ENCODE peak calls at places on chromosomes 6 and 20, in nine cellular contexts. W is brain microvascular endothelial cell; F is KBM-7; I is activated CD4-positive, alpha-beta T cell treated with anti-CD3 and anti-CD28 coated beads, Interleukin-2, amount 50 U/mL, for 24 hours; S is psoas muscle; X is H4; K is GM12865; P is T-helper 17 cell; T is left ventricle myocardium inferior. R is an unnamed sample.

GRCh38 chr6:32085759-32086458 is 23.2 kb downstream of the TNXB start:
- DNase-seq in W (no peak), F (no peak), I (no peak), S (peak), X (no peak), K (no peak), P (no peak), T (no peak), R (no peak)

GRCh38 chr6:135938588-135939215 is 87.2 kb downstream of the PDE7B start:
- DNase-seq in W (peak), F (peak), I (no peak), S (peak), X (peak), K (peak), P (no peak), T (peak), R (no peak)

GRCh38 chr6:170455335-170455979 is 97.7 kb downstream of the PSMB1 start:
- DNase-seq in W (no peak), F (no peak), I (no peak), S (no peak), X (no peak), K (no peak), P (no peak), T (no peak), R (no peak)

GRCh38 chr6:129981598-129981997 is 36.8 kb upstream of the L3MBTL3 start:
- DNase-seq in W (no peak), F (peak), I (no peak), S (no peak), X (no peak), K (peak), P (no peak), T (no peak), R (no peak)

GRCh38 chr6:118784641-118785164 is 109.2 kb upstream of the ASF1A start:
- DNase-seq in W (no peak), F (peak), I (no peak), S (no peak), X (no peak), K (no peak), P (no peak), T (peak), R (no peak)

GRCh38 chr6:16723833-16724232 is 37.4 kb downstream of the ATXN1 start:
- DNase-seq in W (peak), F (no peak), I (no peak), S (no peak), X (peak), K (no peak), P (no peak), T (no peak), R (no peak)

GRCh38 chr6:97049254-97050004 is 124.9 kb downstream of the KLHL32 start:
- DNase-seq in W (no peak), F (peak), I (no peak), S (no peak), X (no peak), K (peak), P (no peak), T (no peak), R (no peak)

GRCh38 chr6:73942581-73942980 is 246.6 kb downstream of the CD109 start:
- DNase-seq in W (peak), F (no peak), I (no peak), S (no peak), X (peak), K (peak), P (no peak), T (no peak), R (peak)

GRCh38 chr6:108661430-108661829 is 100.7 kb downstream of the FOXO3 start:
- DNase-seq in W (peak), F (no peak), I (no peak), S (no peak), X (peak), K (no peak), P (no peak), T (no peak), R (no peak)

GRCh38 chr6:143596857-143597256 is 80.9 kb upstream of the PHACTR2 start:
- DNase-seq in W (peak), F (no peak), I (no peak), S (peak), X (no peak), K (no peak), P (no peak), T (peak), R (no peak)

GRCh38 chr6:148179786-148180185 is 162.9 kb upstream of the SASH1 start:
- DNase-seq in W (peak), F (peak), I (no peak), S (no peak), X (no peak), K (no peak), P (no peak), T (no peak), R (no peak)

GRCh38 chr20:46979603-46980241 is 85.1 kb downstream of the EYA2 start:
- DNase-seq in W (no peak), F (no peak), I (no peak), S (no peak), X (no peak), K (peak), P (no peak), T (no peak), R (no peak)

GRCh38 chr20:56171087-56172012 is 77.2 kb upstream of the MC3R start:
- DNase-seq in W (no peak), F (no peak), I (no peak), S (no peak), X (peak), K (no peak), P (no peak), T (no peak), R (no peak)

GRCh38 chr6:21164768-21165326 is 428.7 kb upstream of the SOX4 start:
- DNase-seq in W (peak), F (peak), I (no peak), S (no peak), X (peak), K (peak), P (no peak), T (no peak), R (no peak)

GRCh38 chr6:100796049-100796823 is 84.9 kb downstream of the ASCC3 start:
- DNase-seq in W (no peak), F (peak), I (no peak), S (no peak), X (no peak), K (peak), P (no peak), T (no peak), R (no peak)

GRCh38 chr6:38524436-38525145 is 115.1 kb downstream of the BTBD9 start:
- DNase-seq in W (peak), F (no peak), I (no peak), S (no peak), X (no peak), K (no peak), P (no peak), T (no peak), R (no peak)

GRCh38 chr20:44717986-44718385 is 2.8 kb downstream of the CCN5 start:
- DNase-seq in W (no peak), F (no peak), I (no peak), S (peak), X (no peak), K (no peak), P (no peak), T (no peak), R (peak)

GRCh38 chr6:340991-341827 is 48.9 kb downstream of the DUSP22 start:
- DNase-seq in W (no peak), F (peak), I (no peak), S (peak), X (peak), K (peak), P (no peak), T (peak), R (no peak)

GRCh38 chr20:58892932-58893224 is 40.4 kb downstream of the GNAS start:
- DNase-seq in W (no peak), F (no peak), I (no peak), S (no peak), X (no peak), K (no peak), P (no peak), T (no peak), R (no peak)

GRCh38 chr20:35854697-35855434 is 83.1 kb downstream of the PHF20 start:
- DNase-seq in W (peak), F (no peak), I (no peak), S (no peak), X (no peak), K (no peak), P (no peak), T (no peak), R (no peak)

GRCh38 chr20:2516399-2516798 is 7.7 kb upstream of the ZNF343 start:
- DNase-seq in W (no peak), F (no peak), I (no peak), S (no peak), X (no peak), K (no peak), P (no peak), T (no peak), R (no peak)

GRCh38 chr6:154937306-154938244 is 57.5 kb upstream of the TIAM2 start:
- DNase-seq in W (no peak), F (no peak), I (no peak), S (no peak), X (no peak), K (no peak), P (no peak), T (no peak), R (no peak)

GRCh38 chr6:139973602-139974373 is 599.3 kb upstream of the CITED2 start:
- DNase-seq in W (peak), F (peak), I (no peak), S (no peak), X (peak), K (no peak), P (no peak), T (no peak), R (no peak)

GRCh38 chr6:14925627-14926026 is 320.2 kb upstream of the JARID2 start:
- DNase-seq in W (peak), F (no peak), I (no peak), S (no peak), X (no peak), K (no peak), P (no peak), T (no peak), R (no peak)

GRCh38 chr6:31706599-31706998 is at the start of gene LY6G6F:
- DNase-seq in W (no peak), F (no peak), I (no peak), S (no peak), X (no peak), K (no peak), P (no peak), T (no peak), R (no peak)

GRCh38 chr6:87333591-87334181 is 4.6 kb upstream of the GJB7 start:
- DNase-seq in W (peak), F (peak), I (no peak), S (no peak), X (peak), K (no peak), P (no peak), T (no peak), R (no peak)

GRCh38 chr20:43914697-43915208 is at the start of gene TOX2:
- DNase-seq in W (no peak), F (no peak), I (no peak), S (no peak), X (no peak), K (peak), P (peak), T (peak), R (no peak)

GRCh38 chr20:24955045-24955444 is 6.0 kb downstream of the CST7 start:
- DNase-seq in W (no peak), F (no peak), I (no peak), S (no peak), X (no peak), K (peak), P (no peak), T (no peak), R (no peak)

GRCh38 chr6:5025911-5026819 is 22.3 kb upstream of the RPP40 start:
- DNase-seq in W (peak), F (peak), I (no peak), S (peak), X (no peak), K (no peak), P (no peak), T (peak), R (peak)